ENCODE peak calls at places on chromosomes 11 and 22, in five cellular contexts. P is CD4-positive, alpha-beta T cell; M is hepatocyte; Z is WTC11; U is Peyer's patch. I is an unnamed sample.

GRCh38 chr11:9005087-9005486 is 1.3 kb upstream of the NRIP3 start:
- DNase-seq in U (no peak), P (no peak), Z (no peak), M (no peak), I (no peak)

GRCh38 chr11:3237119-3237518 is 4.9 kb upstream of the MRGPRE start:
- DNase-seq in Z (no peak), M (no peak), P (no peak), U (no peak), I (no peak)

GRCh38 chr22:19419086-19419463 is 12.5 kb downstream of the HIRA start:
- DNase-seq in M (no peak), Z (no peak), P (no peak), U (no peak), I (no peak)

GRCh38 chr11:26599421-26599820 is 27.4 kb upstream of the MUC15 start:
- DNase-seq in Z (no peak), U (no peak), M (no peak), P (no peak), I (no peak)

GRCh38 chr11:8531312-8531711 is 62.7 kb downstream of the STK33 start:
- DNase-seq in Z (no peak), U (no peak), M (peak), P (no peak), I (peak)

GRCh38 chr11:117843666-117844484 is 19.3 kb upstream of the FXYD2 start:
- DNase-seq in M (peak), Z (peak), U (peak), P (peak), I (peak)

GRCh38 chr11:59199546-59200420 is 12.9 kb downstream of the MPEG1 start:
- DNase-seq in Z (no peak), M (no peak), U (no peak), P (no peak), I (no peak)

GRCh38 chr11:72338741-72339140 is 94.8 kb upstream of the PHOX2A start:
- DNase-seq in Z (no peak), P (no peak), M (no peak), U (no peak), I (no peak)

GRCh38 chr22:31840581-31840980 is 86.8 kb downstream of the DEPDC5 start:
- DNase-seq in M (no peak), P (no peak), Z (no peak), U (no peak), I (no peak)

GRCh38 chr11:67356867-67357561 is 3.7 kb upstream of the POLD4 start:
- DNase-seq in U (peak), Z (peak), M (peak), P (peak), I (peak)

GRCh38 chr22:37932821-37933578 is 20.4 kb downstream of the C22orf23 start:
- DNase-seq in U (no peak), Z (no peak), P (no peak), M (no peak), I (no peak)

GRCh38 chr22:32810241-32811133 is 9.0 kb downstream of the TIMP3 start:
- DNase-seq in U (no peak), M (peak), Z (peak), P (no peak), I (no peak)

GRCh38 chr11:87322570-87322969 is 284.8 kb downstream of the TMEM135 start:
- DNase-seq in P (no peak), M (no peak), Z (no peak), U (no peak), I (no peak)

GRCh38 chr11:111205622-111206385 is 39.7 kb upstream of the POU2AF2 start:
- DNase-seq in P (no peak), U (no peak), M (no peak), Z (no peak), I (no peak)

GRCh38 chr11:12410006-12410728 is 32.8 kb downstream of the PARVA start:
- DNase-seq in Z (peak), M (no peak), U (no peak), P (no peak), I (no peak)

GRCh38 chr22:48105254-48105653 is 1342.8 kb downstream of the TBC1D22A start:
- DNase-seq in P (no peak), M (no peak), Z (no peak), U (no peak), I (no peak)

GRCh38 chr11:15909937-15910598 is 446.3 kb downstream of the SOX6 start:
- DNase-seq in U (no peak), P (no peak), M (no peak), Z (no peak), I (no peak)

GRCh38 chr11:2930705-2931415 is 1.6 kb upstream of the PHLDA2 start:
- DNase-seq in U (peak), M (peak), P (no peak), Z (peak), I (peak)

GRCh38 chr11:20112291-20113146 is 47.8 kb downstream of the DBX1 start:
- DNase-seq in U (peak), Z (no peak), P (no peak), M (peak), I (no peak)

GRCh38 chr11:121930004-121930965 is 185.7 kb downstream of the BLID start:
- DNase-seq in P (no peak), Z (no peak), U (no peak), M (no peak), I (no peak)

GRCh38 chr11:68546555-68546954 is 86.0 kb downstream of the PPP6R3 start:
- DNase-seq in P (no peak), U (no peak), Z (no peak), M (no peak), I (no peak)

GRCh38 chr11:86548278-86548917 is 124.0 kb downstream of the ME3 start:
- DNase-seq in P (no peak), M (no peak), Z (no peak), U (no peak), I (no peak)

GRCh38 chr11:62142921-62143320 is 19.1 kb downstream of the INCENP start:
- DNase-seq in U (peak), Z (no peak), P (no peak), M (no peak), I (no peak)

GRCh38 chr22:24153959-24154358 is 27.3 kb upstream of the SUSD2 start:
- DNase-seq in M (no peak), Z (no peak), P (no peak), U (no peak), I (no peak)

GRCh38 chr11:68355471-68355870 is 43.1 kb downstream of the LRP5 start:
- DNase-seq in Z (no peak), M (no peak), P (no peak), U (no peak), I (no peak)

GRCh38 chr11:81869337-81870065 is 864.2 kb downstream of the FAM181B start:
- DNase-seq in U (peak), P (peak), M (no peak), Z (no peak), I (no peak)

GRCh38 chr11:1196516-1197391 is 26.1 kb upstream of the MUC5B start:
- DNase-seq in M (no peak), P (no peak), Z (peak), U (peak), I (no peak)

GRCh38 chr11:72673943-72674828 is at the start of gene PDE2A:
- DNase-seq in M (no peak), Z (no peak), P (no peak), U (no peak), I (peak)

GRCh38 chr11:12826441-12826840 is 152.2 kb downstream of the TEAD1 start:
- DNase-seq in P (no peak), Z (no peak), U (no peak), M (no peak), I (no peak)

GRCh38 chr22:38455530-38456271 is 702 bp upstream of the KCNJ4 start:
- DNase-seq in Z (peak), U (no peak), P (no peak), M (peak), I (peak)

GRCh38 chr11:44030276-44030932 is 17.4 kb upstream of the ACCSL start:
- DNase-seq in U (no peak), Z (peak), M (peak), P (no peak), I (peak)

GRCh38 chr11:59144096-59144495 is 1.4 kb downstream of the FAM111A start:
- DNase-seq in Z (no peak), U (no peak), P (no peak), M (no peak), I (no peak)

GRCh38 chr11:112219476-112220232 is 6.6 kb upstream of the PTS start:
- DNase-seq in U (peak), P (peak), Z (no peak), M (peak), I (no peak)

GRCh38 chr11:59197990-59198389 is 14.7 kb downstream of the MPEG1 start:
- DNase-seq in P (no peak), Z (no peak), M (peak), U (no peak), I (no peak)

GRCh38 chr22:44972363-44973083 is 37.3 kb downstream of the PHF21B start:
- DNase-seq in U (no peak), P (no peak), M (no peak), Z (no peak), I (no peak)

GRCh38 chr22:19057539-19057938 is 64.7 kb downstream of the DGCR2 start:
- DNase-seq in P (no peak), Z (no peak), U (no peak), M (no peak), I (no peak)

GRCh38 chr22:50399751-50400331 is 56.7 kb downstream of the PPP6R2 start:
- DNase-seq in M (peak), P (no peak), U (peak), Z (peak), I (peak)
- TF ChIP-seq CTCF in M (peak), P (no peak), U (peak), Z (no peak), I (peak)

GRCh38 chr11:76313271-76313670 is 67.7 kb downstream of the THAP12 start:
- DNase-seq in M (no peak), U (no peak), P (no peak), Z (no peak), I (no peak)
- TF ChIP-seq CTCF in M (no peak), U (no peak), P (no peak), Z (no peak), I (no peak)

GRCh38 chr22:35257321-35258143 is at the start of gene HMGXB4:
- DNase-seq in U (peak), M (peak), Z (peak), P (peak), I (peak)
- TF ChIP-seq CTCF in U (peak), M (peak), Z (no peak), P (peak), I (no peak)

GRCh38 chr22:25404923-25405853 is 159.3 kb upstream of the GRK3 start:
- DNase-seq in P (peak), M (peak), Z (no peak), U (peak), I (peak)
- TF ChIP-seq CTCF in P (no peak), M (no peak), Z (no peak), U (peak), I (no peak)

DNA sequence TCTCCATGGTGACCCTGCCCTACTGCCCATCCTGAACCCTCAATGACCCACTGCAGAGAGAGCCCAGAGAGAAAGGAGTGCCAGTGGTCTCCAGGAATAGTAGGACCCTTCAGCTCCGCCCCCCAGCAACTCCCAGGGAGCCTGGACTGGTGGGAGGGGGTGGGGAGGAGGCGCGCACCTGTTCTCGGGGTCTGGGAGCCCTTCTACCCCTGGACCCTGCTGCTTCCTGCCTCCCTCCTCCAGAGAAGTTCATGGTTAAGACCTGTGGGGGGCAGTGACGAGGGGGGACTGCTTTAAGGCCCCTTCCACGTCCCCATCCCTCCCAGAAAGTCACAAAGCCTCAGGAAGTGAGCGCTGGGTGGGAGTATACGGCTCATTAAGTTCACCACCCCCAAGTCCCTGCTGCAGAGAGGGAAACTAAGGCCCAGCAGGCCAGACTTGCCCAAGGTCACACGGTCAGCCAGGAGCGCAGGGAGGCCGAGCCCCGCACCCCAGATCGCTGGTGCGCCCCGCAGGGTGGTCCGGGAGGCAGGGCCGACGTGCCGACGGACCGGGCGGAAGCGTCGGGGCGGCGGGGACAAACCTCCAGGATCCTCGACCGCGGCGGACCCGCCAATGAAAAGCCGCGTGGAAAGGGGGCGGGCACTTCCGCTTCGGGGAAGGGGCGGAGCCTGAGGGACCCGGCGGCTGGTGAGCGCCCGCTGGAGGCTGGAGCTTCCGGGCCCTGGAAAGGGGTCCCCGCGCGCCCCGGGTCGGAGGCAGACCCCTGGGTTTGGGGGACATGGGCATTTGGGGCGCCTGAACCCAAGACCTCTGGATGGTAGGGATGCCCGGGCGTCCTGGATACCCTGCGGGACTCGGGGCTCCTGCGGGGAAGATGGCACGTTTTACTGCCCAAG is at the start of the genes NUDT22 and TRPT1:
- DNase-seq in Z (peak), U (peak), P (peak), M (peak), I (peak)
- TF ChIP-seq CTCF in Z (no peak), U (no peak), P (peak), M (peak), I (peak)

GRCh38 chr11:65032216-65032615 is 5.0 kb downstream of the SNX15 start:
- DNase-seq in U (no peak), P (no peak), M (no peak), Z (no peak), I (no peak)

GRCh38 chr11:65026810-65027209 is 429 bp upstream of the SNX15 start:
- DNase-seq in Z (no peak), M (no peak), P (no peak), U (no peak), I (no peak)

GRCh38 chr11:65021509-65021908 is 5.7 kb upstream of the SNX15 start:
- DNase-seq in Z (no peak), M (no peak), P (no peak), U (no peak), I (no peak)

GRCh38 chr11:65027213-65028067 is at the start of gene SNX15:
- DNase-seq in U (peak), P (peak), Z (peak), M (peak), I (peak)
- TF ChIP-seq CTCF in U (peak), P (peak), Z (peak), M (peak), I (peak)

DNA sequence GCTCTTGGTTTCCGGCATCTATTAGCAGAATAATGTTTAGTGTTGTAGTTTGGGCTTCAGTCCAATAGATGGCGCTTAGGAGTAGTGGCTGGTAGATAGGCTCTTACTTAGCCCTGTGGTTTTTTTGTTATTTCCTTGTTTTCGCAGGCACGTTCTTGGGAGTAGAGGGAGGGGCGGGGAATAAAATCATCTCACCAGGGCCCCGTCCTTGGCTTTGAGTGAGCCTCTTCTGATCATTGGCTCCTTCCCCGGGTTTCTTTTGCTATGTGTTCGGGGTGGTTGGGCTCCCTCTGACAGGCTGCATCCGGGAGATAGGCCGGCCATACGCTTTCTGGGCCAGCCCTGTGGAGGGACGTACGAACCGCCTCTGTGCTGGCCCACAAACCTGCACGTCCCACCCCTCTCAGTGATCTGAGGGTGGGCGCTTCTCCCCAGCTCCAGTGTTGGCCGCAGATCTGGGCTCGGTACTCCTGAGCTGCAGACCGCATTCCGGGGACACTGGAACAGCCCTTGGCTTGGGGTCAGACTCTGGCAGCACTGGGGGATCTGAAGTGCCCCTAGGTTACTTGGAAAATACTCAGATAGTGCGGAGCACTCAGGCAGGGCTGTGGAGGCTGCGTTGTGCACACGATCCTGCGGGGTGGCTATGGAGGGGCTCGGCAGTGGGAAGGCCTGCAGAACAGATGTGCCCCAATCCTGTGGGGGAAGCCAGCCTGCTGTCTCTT is 217.0 kb downstream of the DYNC2H1 start:
- DNase-seq in M (peak), U (peak), Z (peak), P (no peak), I (peak)
- TF ChIP-seq CTCF in M (peak), U (peak), Z (peak), P (peak), I (peak)

I was measured in glutamatergic neuron.